ENCODE peak calls at places on chromosome 18, in eight cellular contexts. O, R, A, I, K, H, T and U are unnamed samples.

GRCh38 chr18:10100236-10100635 is 186.4 kb downstream of the VAPA start:
- DNase-seq in I (no peak), A (no peak), K (no peak), H (no peak), O (no peak), T (no peak), R (no peak), U (no peak)

GRCh38 chr18:80167947-80168745 is 59.1 kb downstream of the ADNP2 start:
- DNase-seq in K (no peak), A (no peak), R (no peak), I (no peak), H (no peak), T (no peak), O (no peak), U (no peak)

GRCh38 chr18:3213231-3214059 is 6.3 kb downstream of the MYOM1 start:
- DNase-seq in R (no peak), T (no peak), H (no peak), K (no peak), I (no peak), A (no peak), O (peak), U (no peak)

GRCh38 chr18:59143441-59143840 is 3.8 kb downstream of the SEC11C start:
- DNase-seq in O (peak), K (no peak), T (no peak), I (peak), H (no peak), R (no peak), A (no peak), U (no peak)

GRCh38 chr18:35775887-35776286 is 194.3 kb downstream of the GALNT1 start:
- DNase-seq in R (no peak), H (no peak), T (no peak), O (peak), K (no peak), A (no peak), I (no peak), U (no peak)

GRCh38 chr18:78713064-78713463 is 266.6 kb upstream of the SALL3 start:
- DNase-seq in R (no peak), O (no peak), T (no peak), I (no peak), A (no peak), H (no peak), K (no peak), U (no peak)

GRCh38 chr18:59052965-59053960 is 86.4 kb upstream of the SEC11C start:
- DNase-seq in A (no peak), K (no peak), R (no peak), H (no peak), T (no peak), O (no peak), I (no peak), U (no peak)

GRCh38 chr18:30819619-30820018 is 222.9 kb downstream of the DSC3 start:
- DNase-seq in T (no peak), O (no peak), I (no peak), R (no peak), K (no peak), A (no peak), H (no peak), U (no peak)

GRCh38 chr18:79568543-79569205 is 110.9 kb upstream of the CTDP1 start:
- DNase-seq in K (no peak), R (no peak), T (no peak), I (no peak), A (no peak), O (no peak), H (no peak), U (no peak)

GRCh38 chr18:78625895-78626294 is 353.7 kb upstream of the SALL3 start:
- DNase-seq in K (no peak), I (no peak), T (no peak), O (no peak), A (no peak), R (no peak), H (no peak), U (no peak)

GRCh38 chr18:35047697-35048292 is 6.6 kb downstream of the MAPRE2 start:
- DNase-seq in A (no peak), I (no peak), H (no peak), K (no peak), O (no peak), T (no peak), R (no peak), U (no peak)

GRCh38 chr18:63681449-63682381 is 20.0 kb upstream of the SERPINB3 start:
- DNase-seq in O (no peak), R (no peak), H (no peak), K (no peak), A (no peak), T (no peak), I (no peak), U (no peak)

GRCh38 chr18:9488535-9488934 is 13.2 kb downstream of the RALBP1 start:
- DNase-seq in T (no peak), I (no peak), A (no peak), H (no peak), K (no peak), O (no peak), R (no peak), U (no peak)

GRCh38 chr18:79517322-79517721 is 121.6 kb downstream of the NFATC1 start:
- DNase-seq in O (no peak), T (no peak), H (no peak), I (no peak), K (no peak), R (no peak), A (peak), U (no peak)